ENCODE peak calls at places on chromosomes 11 and 22, in ten cellular contexts. B is OCI-LY7, K is endothelial cell of umbilical vein, W is substantia nigra, A is heart left ventricle, F is tibial nerve, L is IMR-90, R is fibroblast of lung, M is MM.1S, V is HCT116. S is an unnamed sample.

GRCh38 chr11:66131937-66132632 is 62.0 kb downstream of the PACS1 start:
- DNase-seq in B (peak), K (no peak), W (no peak), A (no peak), F (no peak), L (no peak), R (no peak), M (no peak), V (no peak), S (no peak)

GRCh38 chr22:36928181-36928580 is 14.8 kb downstream of the CSF2RB start:
- DNase-seq in B (no peak), K (no peak), W (no peak), A (no peak), F (no peak), L (no peak), R (no peak), M (no peak), V (no peak), S (no peak)

GRCh38 chr11:107621090-107621489 is 30.1 kb downstream of the ELMOD1 start:
- DNase-seq in B (no peak), K (peak), W (no peak), A (no peak), F (no peak), L (no peak), R (no peak), M (no peak), V (no peak), S (no peak)

GRCh38 chr22:32801436-32802290 is at the start of gene TIMP3:
- DNase-seq in B (no peak), K (no peak), W (peak), A (peak), F (peak), L (peak), R (peak), M (no peak), V (no peak), S (peak)

GRCh38 chr11:6681505-6681904 is 1.6 kb downstream of the MRPL17 start:
- DNase-seq in B (no peak), K (no peak), W (no peak), A (no peak), F (no peak), L (no peak), R (no peak), M (no peak), V (no peak), S (no peak)

GRCh38 chr11:10439924-10440323 is 15.1 kb upstream of the AMPD3 start:
- DNase-seq in B (no peak), K (no peak), W (no peak), A (no peak), F (no peak), L (no peak), R (no peak), M (no peak), V (no peak), S (no peak)

GRCh38 chr11:69280994-69281393 is 13.0 kb upstream of the MYEOV start:
- DNase-seq in B (no peak), K (no peak), W (no peak), A (no peak), F (no peak), L (peak), R (peak), M (no peak), V (peak), S (no peak)

GRCh38 chr11:17658211-17658610 is 61.2 kb upstream of the MYOD1 start:
- DNase-seq in B (no peak), K (no peak), W (no peak), A (no peak), F (no peak), L (no peak), R (no peak), M (no peak), V (no peak), S (no peak)

GRCh38 chr11:33835143-33835878 is 56.6 kb downstream of the LMO2 start:
- DNase-seq in B (peak), K (peak), W (no peak), A (no peak), F (no peak), L (peak), R (peak), M (peak), V (peak), S (no peak)

GRCh38 chr22:43707650-43708049 is 104.5 kb downstream of the EFCAB6 start:
- DNase-seq in B (no peak), K (no peak), W (no peak), A (no peak), F (no peak), L (no peak), R (no peak), M (no peak), V (peak), S (no peak)

GRCh38 chr11:76524919-76525318 is 80.1 kb downstream of the EMSY start:
- DNase-seq in B (no peak), K (no peak), W (no peak), A (peak), F (no peak), L (peak), R (peak), M (no peak), V (peak), S (no peak)

GRCh38 chr11:33989461-33989860 is 62.1 kb upstream of the CAPRIN1 start:
- DNase-seq in B (no peak), K (no peak), W (no peak), A (no peak), F (no peak), L (no peak), R (no peak), M (no peak), V (no peak), S (no peak)

GRCh38 chr11:3674189-3674588 is 3.0 kb upstream of the CHRNA10 start:
- DNase-seq in B (no peak), K (peak), W (no peak), A (no peak), F (no peak), L (peak), R (no peak), M (no peak), V (no peak), S (no peak)

GRCh38 chr11:64776425-64776824 is 1.9 kb downstream of the SF1 start:
- DNase-seq in B (no peak), K (no peak), W (no peak), A (no peak), F (no peak), L (no peak), R (no peak), M (no peak), V (no peak), S (no peak)

GRCh38 chr22:20080776-20081654 is 974 bp downstream of the DGCR8 start:
- DNase-seq in B (peak), K (peak), W (no peak), A (no peak), F (no peak), L (peak), R (peak), M (peak), V (no peak), S (no peak)

GRCh38 chr11:86792150-86792549 is 8.2 kb upstream of the PRSS23 start:
- DNase-seq in B (no peak), K (no peak), W (no peak), A (no peak), F (no peak), L (no peak), R (no peak), M (no peak), V (no peak), S (no peak)

GRCh38 chr11:13206086-13206640 is 71.4 kb upstream of the BMAL1 start:
- DNase-seq in B (no peak), K (no peak), W (no peak), A (no peak), F (no peak), L (no peak), R (no peak), M (no peak), V (no peak), S (no peak)

GRCh38 chr11:74783241-74783871 is 34.7 kb downstream of the RNF169 start:
- DNase-seq in B (peak), K (peak), W (no peak), A (no peak), F (no peak), L (peak), R (peak), M (peak), V (peak), S (no peak)

GRCh38 chr22:20741634-20742581 is 32.0 kb upstream of the SERPIND1 start:
- DNase-seq in B (peak), K (peak), W (no peak), A (no peak), F (no peak), L (peak), R (peak), M (peak), V (peak), S (no peak)

GRCh38 chr11:5380740-5381342 is 2.8 kb upstream of the OR51M1 start:
- DNase-seq in B (peak), K (peak), W (no peak), A (peak), F (no peak), L (peak), R (peak), M (peak), V (peak), S (peak)

DNA sequence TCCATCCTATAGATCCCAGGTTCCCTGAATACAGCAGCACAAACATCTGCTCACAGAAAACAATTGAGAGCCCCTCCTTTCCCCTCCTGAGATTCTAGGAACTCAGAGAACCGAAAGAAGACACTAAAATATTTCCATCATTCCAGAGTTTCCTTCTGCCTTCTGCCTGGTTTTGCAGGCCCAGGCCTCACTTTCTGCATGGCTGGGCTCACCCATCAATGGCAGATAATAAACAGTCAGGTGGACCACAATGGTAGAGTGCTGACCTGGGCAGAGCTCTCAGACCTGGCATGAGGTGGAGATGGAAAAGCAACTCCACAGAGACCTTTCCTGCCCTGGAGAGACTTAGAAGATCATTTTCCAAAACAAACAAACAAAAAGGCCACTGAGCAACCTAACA is 389.1 kb downstream of the NXPE2 start:
- DNase-seq in B (no peak), K (no peak), W (no peak), A (no peak), F (no peak), L (no peak), R (no peak), M (no peak), V (no peak), S (no peak)
- H3K27ac ChIP-seq in B (no peak), K (no peak), W (no peak), A (no peak), F (no peak), L (no peak), R (no peak), M (no peak), V (no peak), S (no peak)

GRCh38 chr22:33811208-33811607 is 109.1 kb downstream of the LARGE1 start:
- DNase-seq in B (no peak), K (no peak), W (no peak), A (no peak), F (no peak), L (no peak), R (no peak), M (no peak), V (no peak), S (no peak)
- H3K27ac ChIP-seq in B (no peak), K (no peak), W (no peak), A (peak), F (no peak), L (no peak), R (peak), M (no peak), V (no peak), S (no peak)

GRCh38 chr22:26756675-26757293 is 99.4 kb downstream of the MIAT start:
- DNase-seq in B (no peak), K (peak), W (no peak), A (peak), F (peak), L (peak), R (peak), M (peak), V (peak), S (peak)
- H3K27ac ChIP-seq in B (no peak), K (no peak), W (peak), A (no peak), F (no peak), L (no peak), R (no peak), M (no peak), V (no peak), S (no peak)

GRCh38 chr22:30245181-30245984 is 1.2 kb downstream of the LIF start:
- DNase-seq in B (no peak), K (no peak), W (no peak), A (no peak), F (no peak), L (no peak), R (peak), M (no peak), V (no peak), S (no peak)
- H3K27ac ChIP-seq in B (no peak), K (no peak), W (no peak), A (no peak), F (no peak), L (peak), R (peak), M (no peak), V (peak), S (peak)

S was measured in right lobe of liver.